ENCODE peak calls at places on chromosomes 12 and 14, in ten cellular contexts. One of them, this sample, is unnamed.
A peak's percentile ranks its signal among the peaks of the same experiment; 100 is the strongest.

GRCh38 chr14:67241416-67242362 is at the start of gene PALS1:
- DNase-seq in GM06990: no peak
- DNase-seq in glutamatergic neuron: peak; percentile 83
- DNase-seq in AG04450: peak; percentile 55
- DNase-seq in cardiac muscle cell: peak; percentile 78
- DNase-seq in kidney: no peak
- DNase-seq in left ventricle myocardium inferior: no peak
- DNase-seq in CD8-positive, alpha-beta T cell: peak; percentile 44
- DNase-seq in foreskin fibroblast: peak; percentile 73
- DNase-seq in A673: peak; percentile 71
- DNase-seq in this sample: peak; percentile 48

GRCh38 chr12:117486840-117487659 is 125.6 kb upstream of the NOS1 start:
- DNase-seq in kidney: peak; percentile 88
- DNase-seq in glutamatergic neuron: no peak
- DNase-seq in A673: no peak
- DNase-seq in cardiac muscle cell: no peak
- DNase-seq in left ventricle myocardium inferior: no peak
- DNase-seq in foreskin fibroblast: peak; percentile 7
- DNase-seq in AG04450: no peak
- DNase-seq in CD8-positive, alpha-beta T cell: no peak
- DNase-seq in GM06990: no peak
- DNase-seq in this sample: no peak

GRCh38 chr12:28191690-28192089 is 1.4 kb downstream of the CCDC91 start:
- DNase-seq in GM06990: no peak
- DNase-seq in AG04450: no peak
- DNase-seq in cardiac muscle cell: no peak
- DNase-seq in kidney: no peak
- DNase-seq in left ventricle myocardium inferior: no peak
- DNase-seq in foreskin fibroblast: no peak
- DNase-seq in A673: no peak
- DNase-seq in CD8-positive, alpha-beta T cell: peak; percentile 37
- DNase-seq in glutamatergic neuron: no peak
- DNase-seq in this sample: no peak

GRCh38 chr12:106673151-106673550 is 90.3 kb downstream of the RFX4 start:
- DNase-seq in GM06990: no peak
- DNase-seq in AG04450: no peak
- DNase-seq in left ventricle myocardium inferior: no peak
- DNase-seq in cardiac muscle cell: peak; percentile 32
- DNase-seq in kidney: no peak
- DNase-seq in glutamatergic neuron: peak; percentile 56
- DNase-seq in CD8-positive, alpha-beta T cell: no peak
- DNase-seq in foreskin fibroblast: no peak
- DNase-seq in A673: no peak
- DNase-seq in this sample: no peak

GRCh38 chr12:88202500-88202899 is 60.4 kb downstream of the TMTC3 start:
- DNase-seq in glutamatergic neuron: no peak
- DNase-seq in CD8-positive, alpha-beta T cell: no peak
- DNase-seq in left ventricle myocardium inferior: no peak
- DNase-seq in GM06990: no peak
- DNase-seq in cardiac muscle cell: no peak
- DNase-seq in foreskin fibroblast: peak; percentile 15
- DNase-seq in kidney: no peak
- DNase-seq in AG04450: no peak
- DNase-seq in A673: no peak
- DNase-seq in this sample: no peak

GRCh38 chr12:3551386-3551785 is 60.4 kb downstream of the PRMT8 start:
- DNase-seq in cardiac muscle cell: no peak
- DNase-seq in A673: no peak
- DNase-seq in foreskin fibroblast: no peak
- DNase-seq in kidney: no peak
- DNase-seq in glutamatergic neuron: no peak
- DNase-seq in CD8-positive, alpha-beta T cell: no peak
- DNase-seq in left ventricle myocardium inferior: peak; percentile 72
- DNase-seq in GM06990: no peak
- DNase-seq in AG04450: no peak
- DNase-seq in this sample: peak; percentile 43

GRCh38 chr14:70677324-70677723 is 35.6 kb downstream of the TTC9 start:
- DNase-seq in AG04450: no peak
- DNase-seq in kidney: no peak
- DNase-seq in A673: no peak
- DNase-seq in glutamatergic neuron: no peak
- DNase-seq in left ventricle myocardium inferior: no peak
- DNase-seq in GM06990: no peak
- DNase-seq in CD8-positive, alpha-beta T cell: no peak
- DNase-seq in cardiac muscle cell: no peak
- DNase-seq in foreskin fibroblast: no peak
- DNase-seq in this sample: no peak

GRCh38 chr14:91357731-91358319 is 59.8 kb downstream of the CCDC88C start:
- DNase-seq in cardiac muscle cell: no peak
- DNase-seq in A673: no peak
- DNase-seq in foreskin fibroblast: no peak
- DNase-seq in AG04450: no peak
- DNase-seq in CD8-positive, alpha-beta T cell: no peak
- DNase-seq in GM06990: no peak
- DNase-seq in left ventricle myocardium inferior: no peak
- DNase-seq in kidney: peak; percentile 57
- DNase-seq in glutamatergic neuron: no peak
- DNase-seq in this sample: no peak

GRCh38 chr12:60830381-60830780 is 1234.6 kb downstream of the SLC16A7 start:
- DNase-seq in A673: no peak
- DNase-seq in cardiac muscle cell: no peak
- DNase-seq in glutamatergic neuron: no peak
- DNase-seq in CD8-positive, alpha-beta T cell: no peak
- DNase-seq in kidney: no peak
- DNase-seq in foreskin fibroblast: peak; percentile 21
- DNase-seq in GM06990: no peak
- DNase-seq in left ventricle myocardium inferior: no peak
- DNase-seq in AG04450: no peak
- DNase-seq in this sample: no peak

GRCh38 chr12:45726594-45727300 is 2.8 kb upstream of the ARID2 start:
- DNase-seq in kidney: peak; percentile 91
- DNase-seq in glutamatergic neuron: peak; percentile 67
- DNase-seq in A673: peak; percentile 51
- DNase-seq in left ventricle myocardium inferior: peak; percentile 61
- DNase-seq in CD8-positive, alpha-beta T cell: peak; percentile 21
- DNase-seq in AG04450: no peak
- DNase-seq in foreskin fibroblast: no peak
- DNase-seq in GM06990: peak; percentile 69
- DNase-seq in cardiac muscle cell: peak; percentile 58
- DNase-seq in this sample: peak; percentile 53

GRCh38 chr12:42504049-42504448 is 85.5 kb downstream of the PRICKLE1 start:
- DNase-seq in left ventricle myocardium inferior: no peak
- DNase-seq in A673: peak; percentile 44
- DNase-seq in foreskin fibroblast: no peak
- DNase-seq in kidney: no peak
- DNase-seq in CD8-positive, alpha-beta T cell: no peak
- DNase-seq in AG04450: no peak
- DNase-seq in GM06990: no peak
- DNase-seq in glutamatergic neuron: no peak
- DNase-seq in cardiac muscle cell: peak; percentile 77
- DNase-seq in this sample: no peak

GRCh38 chr12:58416211-58416610 is 474.8 kb downstream of the ATP23 start:
- DNase-seq in foreskin fibroblast: peak; percentile 81
- DNase-seq in kidney: no peak
- DNase-seq in GM06990: no peak
- DNase-seq in AG04450: peak; percentile 59
- DNase-seq in CD8-positive, alpha-beta T cell: no peak
- DNase-seq in left ventricle myocardium inferior: no peak
- DNase-seq in cardiac muscle cell: no peak
- DNase-seq in glutamatergic neuron: no peak
- DNase-seq in A673: peak; percentile 54
- DNase-seq in this sample: no peak
- TF ChIP-seq CTCF in foreskin fibroblast: peak; percentile 27
- TF ChIP-seq CTCF in kidney: no peak
- TF ChIP-seq CTCF in GM06990: no peak
- TF ChIP-seq CTCF in AG04450: peak; percentile 39
- TF ChIP-seq CTCF in CD8-positive, alpha-beta T cell: no peak
- TF ChIP-seq CTCF in left ventricle myocardium inferior: no peak
- TF ChIP-seq CTCF in cardiac muscle cell: peak; percentile 38
- TF ChIP-seq CTCF in glutamatergic neuron: no peak
- TF ChIP-seq CTCF in A673: peak; percentile 38
- TF ChIP-seq CTCF in this sample: no peak

DNA sequence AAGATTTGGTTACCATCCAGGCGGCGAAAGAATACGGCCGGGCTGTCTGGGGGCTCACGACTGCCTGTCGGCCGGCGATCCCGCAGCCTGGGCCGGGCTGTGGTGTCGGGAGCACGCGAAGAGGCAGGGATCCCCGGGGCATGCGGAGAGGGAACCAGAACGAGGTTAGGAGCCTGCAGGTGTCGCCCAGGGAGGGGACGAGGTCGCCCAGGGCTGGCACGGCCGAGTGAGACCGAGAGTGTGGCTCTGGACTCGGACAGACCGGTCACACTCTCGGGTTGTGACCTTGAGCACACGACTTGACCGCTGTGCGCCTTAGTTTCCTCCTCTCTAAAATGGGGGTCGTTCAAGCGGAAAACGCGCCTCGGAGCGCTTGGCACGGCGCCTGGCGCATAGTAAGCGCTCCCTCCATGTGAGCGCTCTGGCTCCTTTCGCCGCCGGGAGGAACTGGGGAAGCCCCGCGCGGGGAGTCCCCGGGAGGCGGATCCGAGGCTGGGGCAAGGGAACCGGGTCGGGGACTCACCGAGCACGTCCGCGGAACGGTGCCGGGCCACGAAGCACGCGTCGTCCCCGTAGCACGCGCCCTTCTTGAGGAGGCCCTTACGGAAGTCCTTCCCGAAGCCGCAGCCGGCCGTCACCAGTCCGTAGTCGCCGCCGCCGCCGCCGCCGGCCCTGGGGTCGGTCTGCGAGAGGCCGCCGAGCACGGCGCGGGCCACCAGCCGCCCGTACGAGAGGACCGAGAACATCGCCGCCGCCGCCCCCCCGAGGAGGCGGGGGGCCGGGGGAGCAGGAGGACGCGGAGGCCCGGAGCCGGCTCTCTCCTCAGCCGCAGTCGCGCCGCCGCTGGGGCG is 607 bp downstream of the PPTC7 start:
- DNase-seq in glutamatergic neuron: peak; percentile 66
- DNase-seq in left ventricle myocardium inferior: peak; percentile 62
- DNase-seq in A673: peak; percentile 63
- DNase-seq in GM06990: peak; percentile 86
- DNase-seq in kidney: peak; percentile 94
- DNase-seq in foreskin fibroblast: peak; percentile 35
- DNase-seq in AG04450: no peak
- DNase-seq in CD8-positive, alpha-beta T cell: peak; percentile 76
- DNase-seq in cardiac muscle cell: peak; percentile 64
- DNase-seq in this sample: peak; percentile 56
- TF ChIP-seq CTCF in glutamatergic neuron: no peak
- TF ChIP-seq CTCF in left ventricle myocardium inferior: no peak
- TF ChIP-seq CTCF in A673: no peak
- TF ChIP-seq CTCF in GM06990: peak; percentile 10
- TF ChIP-seq CTCF in kidney: no peak
- TF ChIP-seq CTCF in foreskin fibroblast: no peak
- TF ChIP-seq CTCF in AG04450: no peak
- TF ChIP-seq CTCF in CD8-positive, alpha-beta T cell: no peak
- TF ChIP-seq CTCF in cardiac muscle cell: no peak
- TF ChIP-seq CTCF in this sample: no peak

GRCh38 chr14:101770183-101770582 is 8.7 kb downstream of the PPP2R5C start:
- DNase-seq in left ventricle myocardium inferior: no peak
- DNase-seq in GM06990: no peak
- DNase-seq in CD8-positive, alpha-beta T cell: no peak
- DNase-seq in cardiac muscle cell: no peak
- DNase-seq in glutamatergic neuron: no peak
- DNase-seq in A673: no peak
- DNase-seq in kidney: no peak
- DNase-seq in foreskin fibroblast: no peak
- DNase-seq in AG04450: no peak
- DNase-seq in this sample: no peak

GRCh38 chr14:101762530-101763101 is 1.1 kb downstream of the PPP2R5C start:
- DNase-seq in kidney: no peak
- DNase-seq in CD8-positive, alpha-beta T cell: no peak
- DNase-seq in cardiac muscle cell: no peak
- DNase-seq in foreskin fibroblast: no peak
- DNase-seq in left ventricle myocardium inferior: no peak
- DNase-seq in AG04450: no peak
- DNase-seq in glutamatergic neuron: no peak
- DNase-seq in A673: no peak
- DNase-seq in GM06990: no peak
- DNase-seq in this sample: no peak

GRCh38 chr14:101772770-101773169 is 11.3 kb downstream of the PPP2R5C start:
- DNase-seq in AG04450: no peak
- DNase-seq in cardiac muscle cell: no peak
- DNase-seq in GM06990: no peak
- DNase-seq in kidney: no peak
- DNase-seq in left ventricle myocardium inferior: no peak
- DNase-seq in CD8-positive, alpha-beta T cell: no peak
- DNase-seq in glutamatergic neuron: no peak
- DNase-seq in foreskin fibroblast: no peak
- DNase-seq in A673: no peak
- DNase-seq in this sample: no peak

GRCh38 chr14:101763941-101764709 is 2.6 kb downstream of the PPP2R5C start:
- DNase-seq in left ventricle myocardium inferior: no peak
- DNase-seq in cardiac muscle cell: no peak
- DNase-seq in foreskin fibroblast: no peak
- DNase-seq in glutamatergic neuron: no peak
- DNase-seq in kidney: no peak
- DNase-seq in GM06990: no peak
- DNase-seq in CD8-positive, alpha-beta T cell: no peak
- DNase-seq in AG04450: no peak
- DNase-seq in A673: no peak
- DNase-seq in this sample: peak; percentile 68

GRCh38 chr14:101767618-101768362 is 6.3 kb downstream of the PPP2R5C start:
- DNase-seq in kidney: no peak
- DNase-seq in A673: no peak
- DNase-seq in GM06990: no peak
- DNase-seq in CD8-positive, alpha-beta T cell: no peak
- DNase-seq in foreskin fibroblast: no peak
- DNase-seq in left ventricle myocardium inferior: no peak
- DNase-seq in AG04450: no peak
- DNase-seq in cardiac muscle cell: no peak
- DNase-seq in glutamatergic neuron: no peak
- DNase-seq in this sample: no peak
- TF ChIP-seq CTCF in kidney: no peak
- TF ChIP-seq CTCF in A673: no peak
- TF ChIP-seq CTCF in GM06990: no peak
- TF ChIP-seq CTCF in CD8-positive, alpha-beta T cell: no peak
- TF ChIP-seq CTCF in foreskin fibroblast: no peak
- TF ChIP-seq CTCF in left ventricle myocardium inferior: no peak
- TF ChIP-seq CTCF in AG04450: no peak
- TF ChIP-seq CTCF in cardiac muscle cell: no peak
- TF ChIP-seq CTCF in glutamatergic neuron: no peak
- TF ChIP-seq CTCF in this sample: no peak

DNA sequence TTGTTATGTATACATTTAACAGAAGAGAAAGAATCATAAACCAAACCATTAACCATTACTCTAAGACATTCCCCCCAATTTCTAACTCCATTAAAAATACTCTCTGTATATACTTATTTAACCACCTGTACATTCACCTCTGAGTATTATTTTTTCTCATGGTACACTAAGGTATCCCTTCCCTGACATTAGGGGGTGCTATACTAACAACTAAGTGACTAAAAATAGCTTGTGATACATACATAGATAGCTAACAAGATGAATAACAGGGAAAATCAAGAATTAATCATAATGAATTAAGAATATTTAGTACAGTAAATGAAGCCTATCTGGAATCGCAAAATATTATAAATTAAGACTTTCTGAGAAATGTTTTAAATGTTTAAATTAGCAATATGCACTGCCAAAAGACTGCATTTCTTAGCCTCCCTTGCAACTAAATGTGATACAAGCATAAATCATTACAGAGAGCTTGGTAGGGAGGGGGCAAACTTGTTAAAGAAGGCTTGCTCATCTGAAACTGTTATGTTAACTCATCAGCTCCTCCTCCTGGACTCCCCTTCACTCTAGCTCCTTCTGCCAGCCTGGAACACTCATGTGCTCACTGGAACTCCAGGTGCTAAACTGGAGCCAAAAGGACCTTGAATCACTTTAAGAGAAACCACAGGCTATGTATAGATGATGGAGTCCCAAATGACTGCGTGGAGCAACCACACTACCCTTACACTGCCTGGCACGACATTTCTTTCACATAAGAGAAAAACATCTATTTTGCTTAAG is 14.9 kb downstream of the C2CD5 start:
- DNase-seq in glutamatergic neuron: no peak
- DNase-seq in left ventricle myocardium inferior: no peak
- DNase-seq in CD8-positive, alpha-beta T cell: no peak
- DNase-seq in AG04450: no peak
- DNase-seq in kidney: no peak
- DNase-seq in cardiac muscle cell: no peak
- DNase-seq in foreskin fibroblast: peak; percentile 24
- DNase-seq in A673: peak; percentile 48
- DNase-seq in GM06990: no peak
- DNase-seq in this sample: no peak
- TF ChIP-seq CTCF in glutamatergic neuron: peak; percentile 48
- TF ChIP-seq CTCF in left ventricle myocardium inferior: peak; percentile 56
- TF ChIP-seq CTCF in CD8-positive, alpha-beta T cell: peak; percentile 66
- TF ChIP-seq CTCF in AG04450: peak; percentile 46
- TF ChIP-seq CTCF in kidney: peak; percentile 54
- TF ChIP-seq CTCF in cardiac muscle cell: peak; percentile 44
- TF ChIP-seq CTCF in foreskin fibroblast: peak; percentile 24
- TF ChIP-seq CTCF in A673: peak; percentile 63
- TF ChIP-seq CTCF in GM06990: peak; percentile 43
- TF ChIP-seq CTCF in this sample: peak; percentile 15

This sample was measured in lung.